ENCODE peak calls at places on chromosome 17, in five cellular contexts. F, Q, K, V and Y are unnamed samples.

GRCh38 chr17:42055496-42055895 is 5.1 kb upstream of the C17orf113 start:
- DNase-seq in F (no peak), Q (no peak), K (no peak), V (no peak), Y (no peak)

GRCh38 chr17:49224198-49224996 is 6.2 kb downstream of the PHOSPHO1 start:
- DNase-seq in F (peak; percentile 30), Q (peak; percentile 80), K (no peak), V (no peak), Y (no peak)

GRCh38 chr17:31834448-31834847 is 24.6 kb downstream of the COPRS start:
- DNase-seq in F (no peak), Q (no peak), K (no peak), V (no peak), Y (no peak)

GRCh38 chr17:72931635-72932034 is 160.9 kb downstream of the SLC39A11 start:
- DNase-seq in F (no peak), Q (no peak), K (no peak), V (no peak), Y (no peak)

GRCh38 chr17:34375598-34375997 is 12.6 kb upstream of the CCL1 start:
- DNase-seq in F (no peak), Q (no peak), K (no peak), V (no peak), Y (no peak)

GRCh38 chr17:39705786-39706348 is 6.0 kb downstream of the ERBB2 start:
- DNase-seq in F (no peak), Q (no peak), K (peak; percentile 53), V (no peak), Y (peak; percentile 56)

GRCh38 chr17:18258356-18259038 is at the start of gene FLII:
- DNase-seq in F (no peak), Q (peak; percentile 73), K (peak; percentile 60), V (peak; percentile 43), Y (peak; percentile 64)

GRCh38 chr17:996554-997344 is at the start of gene TIMM22:
- DNase-seq in F (peak; percentile 95), Q (peak; percentile 99), K (peak; percentile 92), V (peak; percentile 99), Y (peak; percentile 95)

GRCh38 chr17:21680366-21680765 is 12.0 kb upstream of the KCNJ18 start:
- DNase-seq in F (no peak), Q (no peak), K (no peak), V (no peak), Y (no peak)

GRCh38 chr17:45172541-45173286 is 11.0 kb downstream of the HEXIM2 start:
- DNase-seq in F (peak; percentile 70), Q (peak; percentile 63), K (peak; percentile 61), V (peak; percentile 73), Y (peak; percentile 57)

GRCh38 chr17:39968731-39969130 is 5.9 kb downstream of the GSDMA start:
- DNase-seq in F (no peak), Q (no peak), K (no peak), V (no peak), Y (no peak)

GRCh38 chr17:40290629-40291296 is 3.1 kb downstream of the CDC6 start:
- DNase-seq in F (no peak), Q (peak; percentile 78), K (no peak), V (peak; percentile 97), Y (no peak)

GRCh38 chr17:75238684-75239191 is 22.7 kb downstream of the GGA3 start:
- DNase-seq in F (peak; percentile 54), Q (peak; percentile 88), K (no peak), V (peak; percentile 72), Y (peak; percentile 51)

GRCh38 chr17:42288078-42288984 is at the start of gene STAT5A:
- DNase-seq in F (peak; percentile 92), Q (peak; percentile 86), K (peak; percentile 92), V (peak; percentile 82), Y (peak; percentile 92)

GRCh38 chr17:82382933-82383255 is 11.3 kb downstream of the UTS2R start:
- DNase-seq in F (no peak), Q (no peak), K (no peak), V (no peak), Y (no peak)

GRCh38 chr17:68512967-68513474 is 791 bp downstream of the PRKAR1A start:
- DNase-seq in F (peak; percentile 41), Q (peak; percentile 65), K (no peak), V (peak; percentile 54), Y (no peak)

GRCh38 chr17:4582691-4583090 is 1.6 kb upstream of the SMTNL2 start:
- DNase-seq in F (no peak), Q (no peak), K (no peak), V (no peak), Y (no peak)

GRCh38 chr17:71360301-71360700 is 760.5 kb upstream of the SOX9 start:
- DNase-seq in F (no peak), Q (no peak), K (no peak), V (no peak), Y (no peak)

GRCh38 chr17:73770115-73770848 is 126.0 kb upstream of the SDK2 start:
- DNase-seq in F (peak; percentile 76), Q (no peak), K (peak; percentile 88), V (peak; percentile 93), Y (peak; percentile 84)

GRCh38 chr17:18185391-18185790 is 1.8 kb downstream of the ALKBH5 start:
- DNase-seq in F (no peak), Q (peak; percentile 37), K (no peak), V (peak; percentile 68), Y (no peak)

GRCh38 chr17:4721203-4722135 is 9.8 kb upstream of the MED11 start:
- DNase-seq in F (no peak), Q (no peak), K (peak; percentile 45), V (peak; percentile 39), Y (no peak)

GRCh38 chr17:27481327-27481726 is 25.1 kb downstream of the KSR1 start:
- DNase-seq in F (no peak), Q (no peak), K (no peak), V (no peak), Y (no peak)

GRCh38 chr17:72683506-72684404 is 408.7 kb downstream of the SLC39A11 start:
- DNase-seq in F (peak; percentile 17), Q (no peak), K (no peak), V (peak; percentile 96), Y (no peak)

GRCh38 chr17:28941251-28941650 is 10.1 kb downstream of the PHF12 start:
- DNase-seq in F (no peak), Q (no peak), K (no peak), V (no peak), Y (no peak)

GRCh38 chr17:18129041-18129502 is 20.5 kb downstream of the MYO15A start:
- DNase-seq in F (no peak), Q (no peak), K (no peak), V (peak; percentile 72), Y (no peak)

GRCh38 chr17:74153456-74153810 is 50.0 kb upstream of the RPL38 start:
- DNase-seq in F (no peak), Q (no peak), K (no peak), V (no peak), Y (no peak)

GRCh38 chr17:41098476-41098875 is 534 bp upstream of the KRTAP4-8 start:
- DNase-seq in F (no peak), Q (no peak), K (no peak), V (no peak), Y (no peak)

GRCh38 chr17:36152639-36153120 is 23.8 kb downstream of the TBC1D3B start:
- DNase-seq in F (no peak), Q (peak; percentile 3), K (no peak), V (no peak), Y (no peak)

GRCh38 chr17:63429766-63430165 is 16.3 kb downstream of the CYB561 start:
- DNase-seq in F (no peak), Q (no peak), K (no peak), V (no peak), Y (no peak)

GRCh38 chr17:63431618-63431938 is 14.5 kb downstream of the CYB561 start:
- DNase-seq in F (no peak), Q (no peak), K (no peak), V (no peak), Y (no peak)

GRCh38 chr17:63433746-63434591 is 12.1 kb downstream of the CYB561 start:
- DNase-seq in F (peak; percentile 87), Q (no peak), K (peak; percentile 89), V (peak; percentile 88), Y (peak; percentile 78)

GRCh38 chr17:63430223-63430622 is 15.9 kb downstream of the CYB561 start:
- DNase-seq in F (no peak), Q (no peak), K (no peak), V (no peak), Y (no peak)

GRCh38 chr17:63431939-63432804 is 13.9 kb downstream of the CYB561 start:
- DNase-seq in F (no peak), Q (no peak), K (no peak), V (peak; percentile 46), Y (no peak)
- H3K27ac ChIP-seq in F (no peak overlapping the region), Q (no peak overlapping the region), K (peak overlapping the region; percentile 85), V (peak overlapping the region; percentile 72), Y (no peak overlapping the region)

DNA sequence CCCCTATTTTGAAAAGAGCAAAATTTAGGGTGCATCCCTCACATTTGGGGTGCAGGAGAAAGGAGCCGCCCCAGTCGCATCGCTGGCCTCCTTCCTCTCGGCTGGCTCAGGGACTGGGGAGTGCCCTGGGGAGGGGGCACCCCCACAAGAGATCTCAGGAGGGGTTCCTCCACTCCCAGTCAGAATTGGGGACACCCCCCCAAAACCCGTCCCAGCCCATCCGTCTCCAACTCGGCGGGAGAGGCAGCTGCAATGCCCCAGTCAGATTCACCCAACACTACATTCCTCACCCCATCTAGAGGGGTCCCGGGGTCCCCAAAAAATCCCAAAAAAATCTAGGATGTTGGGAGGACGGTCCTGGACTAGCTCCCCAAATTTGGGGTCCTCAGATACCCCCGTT is 3.4 kb upstream of the BCL6B start:
- DNase-seq in F (no peak), Q (no peak), K (no peak), V (no peak), Y (no peak)
- H3K4me3 ChIP-seq in F (peak overlapping the region; percentile 70), Q (peak overlapping the region; percentile 47), K (peak overlapping the region; percentile 68), V (peak overlapping the region; percentile 60), Y (peak overlapping the region; percentile 56)

DNA sequence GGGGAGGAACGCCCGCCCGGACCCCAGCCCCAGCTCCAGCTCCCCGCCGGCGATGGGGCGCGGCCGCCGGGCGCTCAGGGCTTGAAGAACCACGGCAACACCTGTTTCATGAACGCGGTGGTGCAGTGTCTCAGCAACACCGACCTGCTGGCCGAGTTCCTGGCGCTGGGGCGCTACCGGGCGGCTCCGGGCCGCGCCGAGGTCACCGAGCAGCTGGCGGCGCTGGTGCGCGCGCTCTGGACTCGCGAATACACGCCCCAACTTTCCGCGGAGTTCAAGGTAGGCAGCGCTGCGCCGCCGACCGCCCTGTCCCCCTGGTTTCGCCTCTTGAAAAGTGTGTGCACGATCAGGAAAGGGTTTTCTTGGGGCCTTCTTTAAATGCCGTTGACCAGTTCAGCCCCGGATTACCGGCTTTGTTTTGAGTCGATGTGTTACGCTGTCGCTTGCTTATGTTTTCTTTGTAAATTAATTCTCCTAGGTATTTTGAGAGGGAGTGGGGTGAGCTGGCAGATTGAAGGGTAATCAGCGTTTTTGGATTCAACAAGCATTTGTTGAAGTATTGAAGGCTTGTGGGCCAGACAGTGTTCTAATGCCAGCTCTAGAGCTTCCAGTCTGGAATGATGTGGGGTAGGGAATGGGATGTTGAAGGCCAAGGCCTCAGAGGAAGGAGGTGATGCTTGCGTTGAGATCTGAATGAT is 690 bp downstream of the USP43 start:
- DNase-seq in F (peak; percentile 25), Q (peak; percentile 79), K (peak; percentile 24), V (no peak), Y (peak; percentile 8)
- H3K27ac ChIP-seq in F (no peak overlapping the region), Q (no peak overlapping the region), K (no peak overlapping the region), V (no peak overlapping the region), Y (no peak overlapping the region)

GRCh38 chr17:44133918-44134476 is 7.7 kb upstream of the HROB start:
- DNase-seq in F (no peak), Q (no peak), K (no peak), V (no peak), Y (no peak)

GRCh38 chr17:44134752-44135568 is 6.8 kb upstream of the HROB start:
- DNase-seq in F (no peak), Q (no peak), K (no peak), V (no peak), Y (no peak)

GRCh38 chr17:44132275-44132821 is 8.9 kb upstream of the HDAC5 start:
- DNase-seq in F (no peak), Q (no peak), K (no peak), V (no peak), Y (no peak)

GRCh38 chr17:44137891-44138709 is 3.6 kb upstream of the HROB start:
- DNase-seq in F (peak; percentile 89), Q (peak; percentile 80), K (peak; percentile 63), V (peak; percentile 98), Y (peak; percentile 70)
- H3K4me3 ChIP-seq in F (peak overlapping the region; percentile 8), Q (peak overlapping the region; percentile 44), K (no peak overlapping the region), V (peak overlapping the region; percentile 43), Y (no peak overlapping the region)